ENCODE peak calls at places on chromosome 10, in six cellular contexts. Y is body of pancreas; R is CD8-positive, alpha-beta T cell; Z is neural progenitor cell; H is DND-41; X is thoracic aorta. F is an unnamed sample. For H3K4me1, the result is how much of the 10 kb centered on the place peaks cover.

GRCh38 chr10:72329290-72330058 is 25.2 kb downstream of the DNAJB12 start:
- DNase-seq in X (no peak), Z (peak), Y (peak), H (peak), R (no peak), F (peak)

GRCh38 chr10:3774814-3775670 is 10.0 kb downstream of the KLF6 start:
- DNase-seq in H (peak), R (no peak), Y (no peak), X (peak), Z (no peak), F (no peak)

GRCh38 chr10:44063686-44064085 is 321.2 kb downstream of the CXCL12 start:
- DNase-seq in Z (no peak), H (no peak), R (no peak), X (no peak), Y (no peak), F (no peak)

GRCh38 chr10:47453435-47454293 is 30.3 kb downstream of the ANXA8 start:
- DNase-seq in H (no peak), R (no peak), Y (no peak), X (no peak), Z (no peak), F (no peak)

GRCh38 chr10:78656397-78656796 is 412.4 kb upstream of the ZMIZ1 start:
- DNase-seq in X (no peak), H (no peak), Y (no peak), R (no peak), Z (peak), F (no peak)

GRCh38 chr10:27678166-27678565 is 67.5 kb downstream of the MKX start:
- DNase-seq in R (no peak), X (no peak), Y (no peak), Z (no peak), H (no peak), F (no peak)

GRCh38 chr10:69439813-69440506 is 11.3 kb upstream of the TSPAN15 start:
- DNase-seq in H (no peak), X (no peak), Z (peak), R (no peak), Y (peak), F (peak)

GRCh38 chr10:36393800-36394199 is 731.6 kb upstream of the ANKRD30A start:
- DNase-seq in Y (no peak), H (no peak), X (no peak), R (no peak), Z (no peak), F (no peak)

GRCh38 chr10:124069341-124069740 is 24.1 kb downstream of the CHST15 start:
- DNase-seq in R (no peak), Z (no peak), X (no peak), H (no peak), Y (no peak), F (no peak)

GRCh38 chr10:132906836-132907235 is 35.5 kb downstream of the CFAP46 start:
- DNase-seq in R (no peak), Y (no peak), Z (no peak), X (no peak), H (no peak), F (no peak)

GRCh38 chr10:117555863-117556262 is 13.3 kb downstream of the EMX2 start:
- DNase-seq in Y (no peak), X (no peak), Z (no peak), H (no peak), R (no peak), F (no peak)
- H3K4me1 ChIP-seq in Y (under half), X (under half), Z (under half), H (under half), R (under half), F (under half)

DNA sequence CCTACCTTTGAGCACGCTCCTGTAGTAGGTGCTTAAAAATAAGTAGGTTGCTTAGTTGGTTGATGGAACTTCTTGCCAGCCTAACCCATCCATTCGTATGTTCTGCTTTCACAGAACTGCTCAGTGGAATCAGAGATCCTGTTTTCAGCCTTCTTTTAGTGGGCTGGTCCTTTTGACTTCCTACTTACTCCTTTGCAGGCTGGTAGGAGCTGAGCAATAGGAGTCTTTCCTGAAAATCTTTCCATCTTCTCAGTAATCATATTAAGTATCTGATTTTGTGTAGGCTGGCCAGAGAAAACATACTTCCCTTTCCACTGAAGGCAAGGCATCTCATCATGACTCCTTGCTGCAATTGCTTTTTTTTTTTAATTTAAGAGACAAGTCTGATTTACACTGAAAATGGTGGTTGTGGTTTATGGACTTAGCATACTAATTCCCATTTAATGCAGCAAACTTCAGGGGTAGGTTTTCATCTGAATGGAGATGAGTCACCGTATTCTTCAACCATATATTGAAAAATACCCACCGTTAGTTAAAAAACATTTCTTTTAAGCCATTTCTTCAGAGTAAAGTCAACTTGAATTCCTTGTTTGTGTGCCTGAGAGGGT is 208.0 kb downstream of the ZNF365 start:
- DNase-seq in X (no peak), H (no peak), R (no peak), Y (no peak), Z (no peak), F (peak)
- H3K4me3 ChIP-seq in X (no peak), H (no peak), R (no peak), Y (no peak), Z (no peak), F (no peak)

DNA sequence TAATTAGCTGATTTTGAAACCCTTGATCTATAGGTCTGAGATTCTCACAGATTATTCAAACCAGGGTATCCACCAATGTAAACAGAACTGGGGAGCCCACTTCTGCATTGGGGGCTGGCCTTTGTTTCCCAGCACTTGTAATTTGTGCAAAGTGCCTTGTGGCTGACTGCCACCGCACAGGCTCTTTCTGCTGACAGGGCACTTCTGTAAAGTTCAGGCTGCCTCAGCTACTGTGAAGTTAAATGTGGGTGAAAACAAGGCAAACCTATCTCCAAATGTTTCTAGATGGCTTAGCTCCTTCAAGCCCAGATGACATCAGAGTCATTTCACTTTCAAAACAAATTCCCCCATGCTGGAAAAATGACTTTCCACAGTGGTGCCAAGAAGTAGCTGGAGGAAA is 54.7 kb downstream of the GRID1 start:
- DNase-seq in X (no peak), Z (no peak), Y (no peak), H (no peak), R (no peak), F (no peak)
- H3K27ac ChIP-seq in X (no peak), Z (no peak), Y (no peak), H (no peak), R (no peak), F (no peak)

DNA sequence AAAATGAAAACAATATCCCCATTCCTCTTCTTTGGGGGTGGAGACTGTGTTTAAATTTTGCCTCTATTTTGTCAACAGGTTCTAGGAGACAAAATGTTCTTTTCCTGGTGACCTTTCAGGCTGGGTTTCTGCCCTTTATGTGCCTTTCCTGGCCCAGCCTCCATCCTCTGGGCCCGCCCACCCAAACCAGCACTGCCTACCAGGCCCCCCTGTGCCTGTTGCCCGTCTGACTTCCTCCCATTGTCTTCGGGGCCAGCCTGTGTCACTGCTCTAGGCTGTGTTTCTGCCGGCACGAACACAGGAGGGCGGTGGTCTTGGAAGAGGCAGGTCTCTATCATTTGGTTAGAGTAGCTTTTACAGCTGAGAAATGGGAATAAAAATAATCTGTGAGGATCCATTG is 13.9 kb downstream of the TSPAN14 start:
- DNase-seq in Y (no peak), Z (peak), X (no peak), H (peak), R (peak), F (no peak)
- H3K4me1 ChIP-seq in Y (half or more), Z (half or more), X (half or more), H (under half), R (half or more), F (under half)

DNA sequence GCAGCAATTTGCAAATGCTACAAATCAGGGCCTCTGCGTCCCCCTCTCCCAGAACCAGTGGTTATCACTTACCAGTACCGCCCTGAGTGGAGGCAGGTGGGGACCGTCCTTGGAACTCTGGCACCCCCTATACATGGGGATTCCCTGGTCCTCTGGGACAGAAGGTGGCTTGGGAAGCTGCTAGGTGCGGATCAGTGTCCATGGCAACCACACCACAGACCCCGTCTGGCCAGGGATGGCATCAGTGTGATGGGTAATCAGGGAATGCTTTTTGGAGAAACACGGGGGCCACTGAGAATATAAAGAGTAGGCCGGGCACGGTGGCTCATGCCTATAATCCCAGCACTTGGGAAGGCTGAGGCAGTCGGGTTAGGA is 93.3 kb downstream of the RGS10 start:
- DNase-seq in Y (no peak), X (no peak), Z (no peak), R (no peak), H (no peak), F (no peak)
- H3K4me3 ChIP-seq in Y (no peak), X (no peak), Z (no peak), R (no peak), H (no peak), F (no peak)

GRCh38 chr10:114801411-114801813 is 20.2 kb upstream of the FHIP2A start:
- DNase-seq in H (peak), Y (no peak), R (peak), Z (no peak), X (no peak), F (no peak)
- H3K27ac ChIP-seq in H (peak), Y (no peak), R (no peak), Z (no peak), X (no peak), F (no peak)

F was measured in SJCRH30.